ENCODE peak calls at places on chromosomes 13 and 19, in seven cellular contexts. R is hepatocyte, K is A549, F is Caco-2, D is tibial artery, G is HFF-Myc, C is mucosa of descending colon. Y is an unnamed sample.

GRCh38 chr13:73938375-73939070 is 195.7 kb downstream of the KLF12 start:
- DNase-seq in R (peak; percentile 20), K (peak; percentile 52), F (no peak), D (no peak), G (peak; percentile 44), C (no peak), Y (peak; percentile 75)

GRCh38 chr19:12346896-12347295 is 13.5 kb upstream of the ZNF563 start:
- DNase-seq in R (no peak), K (peak; percentile 4), F (no peak), D (no peak), G (no peak), C (no peak), Y (no peak)

GRCh38 chr19:14544977-14545715 is 15.8 kb downstream of the TECR start:
- DNase-seq in R (peak; percentile 5), K (no peak), F (no peak), D (no peak), G (no peak), C (no peak), Y (no peak)

GRCh38 chr19:33227242-33227650 is 1.6 kb upstream of the SLC7A10 start:
- DNase-seq in R (no peak), K (no peak), F (no peak), D (no peak), G (no peak), C (no peak), Y (no peak)

GRCh38 chr13:66036024-66036614 is 1194.0 kb downstream of the PCDH9 start:
- DNase-seq in R (peak; percentile 16), K (no peak), F (no peak), D (no peak), G (no peak), C (no peak), Y (no peak)

GRCh38 chr19:18526316-18526715 is 4.4 kb upstream of the ELL start:
- DNase-seq in R (no peak), K (no peak), F (no peak), D (no peak), G (no peak), C (no peak), Y (no peak)

GRCh38 chr13:101706651-101707050 is 254.2 kb downstream of the ITGBL1 start:
- DNase-seq in R (peak; percentile 5), K (peak; percentile 13), F (no peak), D (no peak), G (peak; percentile 79), C (no peak), Y (peak; percentile 96)

GRCh38 chr13:94999871-95000270 is 287.5 kb upstream of the SOX21 start:
- DNase-seq in R (no peak), K (no peak), F (no peak), D (no peak), G (no peak), C (no peak), Y (no peak)

GRCh38 chr19:13839193-13839937 is 37.6 kb upstream of the NANOS3 start:
- DNase-seq in R (peak; percentile 78), K (peak; percentile 57), F (no peak), D (peak; percentile 93), G (no peak), C (peak; percentile 90), Y (no peak)

GRCh38 chr19:32558607-32559228 is 22.3 kb upstream of the PDCD5 start:
- DNase-seq in R (no peak), K (no peak), F (no peak), D (no peak), G (no peak), C (no peak), Y (no peak)

GRCh38 chr19:52566588-52566987 is 3.5 kb upstream of the ZNF701 start:
- DNase-seq in R (peak; percentile 39), K (peak; percentile 5), F (no peak), D (no peak), G (peak; percentile 14), C (no peak), Y (no peak)

GRCh38 chr13:23681253-23681652 is 111.0 kb downstream of the TNFRSF19 start:
- DNase-seq in R (peak; percentile 28), K (no peak), F (no peak), D (no peak), G (no peak), C (no peak), Y (no peak)

GRCh38 chr19:41563847-41564514 is 12.0 kb upstream of the CEACAM21 start:
- DNase-seq in R (no peak), K (peak; percentile 35), F (no peak), D (no peak), G (no peak), C (no peak), Y (no peak)

GRCh38 chr19:41569481-41570150 is 6.3 kb upstream of the CEACAM21 start:
- DNase-seq in R (no peak), K (no peak), F (no peak), D (no peak), G (no peak), C (no peak), Y (no peak)

GRCh38 chr19:41570179-41570578 is 5.8 kb upstream of the CEACAM21 start:
- DNase-seq in R (no peak), K (no peak), F (no peak), D (no peak), G (no peak), C (no peak), Y (no peak)

GRCh38 chr19:41565384-41565730 is 10.6 kb upstream of the CEACAM21 start:
- DNase-seq in R (no peak), K (no peak), F (no peak), D (no peak), G (no peak), C (no peak), Y (no peak)

GRCh38 chr19:41564515-41565383 is 11.2 kb upstream of the CEACAM21 start:
- DNase-seq in R (no peak), K (no peak), F (no peak), D (no peak), G (no peak), C (no peak), Y (no peak)
- H3K4me3 ChIP-seq in R (no peak overlapping the region), K (no peak overlapping the region), F (no peak overlapping the region), D (no peak overlapping the region), G (no peak overlapping the region), C (no peak overlapping the region), Y (no peak overlapping the region)

DNA sequence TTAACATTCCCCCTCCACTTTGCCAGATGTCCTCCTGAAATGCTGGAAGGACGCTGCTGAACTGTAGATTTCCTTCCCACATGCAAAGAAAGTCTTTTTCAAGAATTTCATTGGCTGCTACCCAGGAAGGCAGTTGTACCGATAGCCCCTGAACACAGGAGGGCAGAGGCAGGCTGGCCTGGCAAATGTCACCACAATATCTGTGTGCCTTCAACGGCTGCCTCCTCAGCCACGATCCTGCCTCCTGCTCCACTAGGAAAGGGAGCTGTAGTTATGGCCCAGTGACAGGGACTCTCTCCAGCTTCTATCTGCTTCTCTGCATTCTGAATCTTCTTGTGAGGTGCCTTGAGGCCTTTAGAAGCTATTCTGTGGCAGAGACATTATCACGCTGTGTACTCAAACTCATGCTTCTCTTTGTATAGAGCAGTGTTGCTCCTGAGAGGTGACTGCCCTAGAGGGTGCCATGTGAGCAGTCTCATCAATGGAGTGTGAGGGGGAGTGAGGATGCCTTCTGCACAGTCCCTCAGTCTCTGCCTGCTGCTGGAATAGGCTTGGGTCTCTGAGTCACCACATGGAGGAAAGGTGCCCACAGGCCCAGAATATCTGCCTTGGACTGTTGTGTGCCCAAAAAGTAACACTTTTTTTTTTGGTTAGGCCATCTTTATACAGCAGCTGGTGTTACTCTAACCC is 279.8 kb downstream of the DNAJC15 start:
- DNase-seq in R (peak; percentile 83), K (peak; percentile 48), F (peak; percentile 72), D (peak; percentile 34), G (peak; percentile 59), C (peak; percentile 27), Y (peak; percentile 52)
- TF ChIP-seq CTCF in R (peak; percentile 66), K (no peak), F (peak; percentile 59), D (peak; percentile 58), G (peak; percentile 57), C (no peak), Y (peak; percentile 64)

GRCh38 chr19:46546194-46546896 is 50.7 kb upstream of the PNMA8B start:
- DNase-seq in R (peak; percentile 86), K (peak; percentile 61), F (peak; percentile 79), D (no peak), G (no peak), C (peak; percentile 60), Y (no peak)
- H3K4me3 ChIP-seq in R (no peak overlapping the region), K (no peak overlapping the region), F (no peak overlapping the region), D (no peak overlapping the region), G (no peak overlapping the region), C (no peak overlapping the region), Y (no peak overlapping the region)

GRCh38 chr19:45852941-45853340 is 10.0 kb downstream of the SYMPK start:
- DNase-seq in R (no peak), K (no peak), F (no peak), D (no peak), G (no peak), C (peak; percentile 11), Y (no peak)

GRCh38 chr19:45854167-45854778 is 8.7 kb downstream of the SYMPK start:
- DNase-seq in R (no peak), K (no peak), F (no peak), D (no peak), G (no peak), C (peak; percentile 12), Y (no peak)

GRCh38 chr19:45847661-45848060 is 15.3 kb downstream of the SYMPK start:
- DNase-seq in R (no peak), K (no peak), F (no peak), D (no peak), G (no peak), C (peak; percentile 7), Y (no peak)

GRCh38 chr19:45852145-45852750 is 10.7 kb downstream of the SYMPK start:
- DNase-seq in R (no peak), K (no peak), F (no peak), D (no peak), G (no peak), C (no peak), Y (no peak)

GRCh38 chr19:45848922-45849321 is 14.0 kb downstream of the SYMPK start:
- DNase-seq in R (no peak), K (peak; percentile 48), F (no peak), D (no peak), G (no peak), C (no peak), Y (no peak)
- TF ChIP-seq CTCF in R (peak; percentile 18), K (no peak), F (peak; percentile 11), D (no peak), G (peak; percentile 33), C (no peak), Y (peak; percentile 58)

GRCh38 chr19:49335071-49335783 is at the start of gene CD37:
- DNase-seq in R (no peak), K (no peak), F (peak; percentile 29), D (no peak), G (no peak), C (no peak), Y (no peak)

GRCh38 chr19:49336482-49337266 is 1.5 kb downstream of the CD37 start:
- DNase-seq in R (no peak), K (no peak), F (peak; percentile 21), D (no peak), G (no peak), C (no peak), Y (no peak)

GRCh38 chr19:49338023-49338677 is 2.9 kb downstream of the CD37 start:
- DNase-seq in R (no peak), K (no peak), F (peak; percentile 29), D (peak; percentile 22), G (no peak), C (no peak), Y (no peak)

GRCh38 chr19:49337267-49338022 is 2.2 kb downstream of the CD37 start:
- DNase-seq in R (no peak), K (no peak), F (peak; percentile 7), D (no peak), G (no peak), C (no peak), Y (no peak)

GRCh38 chr19:49335784-49336481 is 727 bp downstream of the CD37 start:
- DNase-seq in R (no peak), K (no peak), F (peak; percentile 15), D (no peak), G (no peak), C (no peak), Y (no peak)
- H3K4me3 ChIP-seq in R (no peak overlapping the region), K (no peak overlapping the region), F (no peak overlapping the region), D (peak overlapping the region; percentile 21), G (no peak overlapping the region), C (no peak overlapping the region), Y (no peak overlapping the region)

Y was measured in astrocyte of the cerebellum.